ENCODE peak calls at places on chromosomes 5 and 9, in eight cellular contexts. U is A172, S is neural progenitor cell, I is uterus, F is head of caudate nucleus, J is fibroblast of the aortic adventitia, M is A549, K is AG08396. V is an unnamed sample.
A peak's percentile ranks its signal among the peaks of the same experiment; 100 is the strongest.

GRCh38 chr9:3508531-3509374 is 17.0 kb downstream of the RFX3 start:
- DNase-seq in U (no peak), S (no peak), I (no peak), F (no peak), J (peak; percentile 40), M (no peak), K (no peak), V (no peak)

GRCh38 chr5:100900142-100900795 is 2.8 kb downstream of the ST8SIA4 start:
- DNase-seq in U (peak; percentile 46), S (peak; percentile 44), I (no peak), F (peak; percentile 39), J (peak; percentile 23), M (no peak), K (no peak), V (no peak)

GRCh38 chr9:136316271-136316751 is 11.0 kb upstream of the GPSM1 start:
- DNase-seq in U (no peak), S (no peak), I (no peak), F (no peak), J (no peak), M (no peak), K (no peak), V (no peak)

GRCh38 chr5:57111993-57112392 is 61.9 kb upstream of the GPBP1 start:
- DNase-seq in U (no peak), S (no peak), I (no peak), F (no peak), J (no peak), M (no peak), K (no peak), V (no peak)

GRCh38 chr5:40354171-40354570 is 325.5 kb upstream of the PTGER4 start:
- DNase-seq in U (no peak), S (no peak), I (no peak), F (no peak), J (no peak), M (no peak), K (no peak), V (no peak)

GRCh38 chr5:22649076-22649475 is 204.1 kb downstream of the CDH12 start:
- DNase-seq in U (no peak), S (no peak), I (no peak), F (no peak), J (no peak), M (no peak), K (no peak), V (no peak)

GRCh38 chr9:127897194-127897692 is 2.2 kb downstream of the ST6GALNAC6 start:
- DNase-seq in U (no peak), S (peak; percentile 95), I (peak; percentile 91), F (peak; percentile 83), J (peak; percentile 82), M (peak; percentile 69), K (peak; percentile 91), V (no peak)

GRCh38 chr9:110050925-110051355 is 157.0 kb downstream of the C9orf152 start:
- DNase-seq in U (peak; percentile 98), S (no peak), I (peak; percentile 37), F (no peak), J (peak; percentile 92), M (peak; percentile 40), K (peak; percentile 73), V (peak; percentile 87)

GRCh38 chr9:124366476-124367220 is 48.6 kb downstream of the PSMB7 start:
- DNase-seq in U (no peak), S (no peak), I (no peak), F (no peak), J (peak; percentile 50), M (no peak), K (no peak), V (no peak)

GRCh38 chr9:104386425-104387069 is 117.5 kb upstream of the OR13F1 start:
- DNase-seq in U (peak; percentile 64), S (peak; percentile 54), I (no peak), F (no peak), J (peak; percentile 80), M (peak; percentile 23), K (peak; percentile 30), V (peak; percentile 8)

GRCh38 chr5:53167836-53168235 is 58.3 kb upstream of the MOCS2 start:
- DNase-seq in U (no peak), S (no peak), I (peak; percentile 17), F (no peak), J (peak; percentile 50), M (no peak), K (peak; percentile 29), V (no peak)

GRCh38 chr9:78713746-78714405 is 417.0 kb downstream of the PSAT1 start:
- DNase-seq in U (peak; percentile 88), S (no peak), I (no peak), F (no peak), J (peak; percentile 6), M (no peak), K (no peak), V (no peak)

GRCh38 chr9:126612813-126613641 is 701 bp upstream of the LMX1B start:
- DNase-seq in U (no peak), S (peak; percentile 72), I (no peak), F (no peak), J (no peak), M (no peak), K (peak; percentile 26), V (no peak)

GRCh38 chr5:16918156-16918555 is 17.9 kb downstream of the MYO10 start:
- DNase-seq in U (no peak), S (no peak), I (no peak), F (no peak), J (no peak), M (no peak), K (no peak), V (no peak)

GRCh38 chr9:131961496-131961880 is 118.2 kb downstream of the MED27 start:
- DNase-seq in U (no peak), S (peak; percentile 33), I (no peak), F (peak; percentile 47), J (no peak), M (no peak), K (no peak), V (no peak)

GRCh38 chr5:42377496-42377895 is 45.7 kb upstream of the GHR start:
- DNase-seq in U (no peak), S (no peak), I (no peak), F (no peak), J (peak; percentile 9), M (no peak), K (no peak), V (no peak)

GRCh38 chr9:122338536-122338935 is 32.3 kb upstream of the PTGS1 start:
- DNase-seq in U (no peak), S (no peak), I (no peak), F (no peak), J (no peak), M (no peak), K (no peak), V (no peak)

GRCh38 chr5:72246954-72247442 is 73.0 kb downstream of the MRPS27 start:
- DNase-seq in U (peak; percentile 41), S (no peak), I (no peak), F (no peak), J (peak; percentile 57), M (no peak), K (no peak), V (no peak)

GRCh38 chr5:81393783-81394718 is at the start of gene ACOT12:
- DNase-seq in U (no peak), S (peak; percentile 77), I (peak; percentile 16), F (no peak), J (peak; percentile 16), M (no peak), K (peak; percentile 53), V (no peak)

GRCh38 chr5:59460368-59461153 is 433.0 kb downstream of the PDE4D start:
- DNase-seq in U (no peak), S (no peak), I (no peak), F (no peak), J (no peak), M (no peak), K (no peak), V (no peak)

GRCh38 chr9:137067860-137068538 is 2.4 kb downstream of the SAPCD2 start:
- DNase-seq in U (peak; percentile 87), S (peak; percentile 82), I (peak; percentile 78), F (peak; percentile 87), J (peak; percentile 81), M (peak; percentile 88), K (peak; percentile 87), V (no peak)

GRCh38 chr5:157180374-157181264 is at the start of gene ITK:
- DNase-seq in U (no peak), S (no peak), I (no peak), F (no peak), J (no peak), M (no peak), K (no peak), V (no peak)

GRCh38 chr5:95780597-95780996 is 41.9 kb downstream of the GLRX start:
- DNase-seq in U (no peak), S (no peak), I (no peak), F (no peak), J (no peak), M (no peak), K (no peak), V (no peak)

GRCh38 chr9:69981686-69982450 is 61.8 kb upstream of the MAMDC2 start:
- DNase-seq in U (peak; percentile 68), S (peak; percentile 7), I (no peak), F (no peak), J (peak; percentile 28), M (no peak), K (peak; percentile 47), V (no peak)

GRCh38 chr5:136018814-136019777 is 9.7 kb upstream of the TGFBI start:
- DNase-seq in U (peak; percentile 96), S (no peak), I (peak; percentile 62), F (no peak), J (peak; percentile 98), M (no peak), K (peak; percentile 80), V (no peak)

GRCh38 chr5:178141550-178141949 is 10.7 kb downstream of the RMND5B start:
- DNase-seq in U (no peak), S (no peak), I (no peak), F (no peak), J (no peak), M (no peak), K (no peak), V (no peak)

GRCh38 chr5:55597014-55597981 is 62.5 kb upstream of the PLPP1 start:
- DNase-seq in U (peak; percentile 56), S (no peak), I (peak; percentile 83), F (no peak), J (peak; percentile 93), M (no peak), K (peak; percentile 44), V (no peak)

GRCh38 chr5:113331201-113331551 is 103.6 kb downstream of the TSSK1B start:
- DNase-seq in U (peak; percentile 65), S (no peak), I (no peak), F (no peak), J (no peak), M (no peak), K (no peak), V (no peak)

GRCh38 chr5:132504746-132505145 is 14.2 kb upstream of the IRF1 start:
- DNase-seq in U (no peak), S (no peak), I (no peak), F (no peak), J (no peak), M (no peak), K (no peak), V (no peak)

GRCh38 chr9:93815677-93816076 is 139.5 kb downstream of the BARX1 start:
- DNase-seq in U (no peak), S (no peak), I (no peak), F (no peak), J (no peak), M (no peak), K (no peak), V (no peak)

GRCh38 chr9:36725777-36726356 is 153.2 kb downstream of the MELK start:
- DNase-seq in U (no peak), S (peak; percentile 57), I (no peak), F (no peak), J (no peak), M (no peak), K (no peak), V (no peak)

GRCh38 chr9:3856592-3856991 is 330.8 kb upstream of the RFX3 start:
- DNase-seq in U (no peak), S (no peak), I (no peak), F (no peak), J (peak; percentile 40), M (no peak), K (no peak), V (no peak)

GRCh38 chr5:149341846-149342245 is 3.5 kb upstream of the GRPEL2 start:
- DNase-seq in U (no peak), S (no peak), I (no peak), F (no peak), J (no peak), M (no peak), K (no peak), V (no peak)

GRCh38 chr9:116543731-116544400 is 143.2 kb upstream of the TRIM32 start:
- DNase-seq in U (no peak), S (no peak), I (no peak), F (no peak), J (peak; percentile 66), M (no peak), K (peak; percentile 42), V (no peak)

V was measured in Panc1.